ENCODE peak calls at places on chromosomes 16 and 17, in eight cellular contexts. J is A673, H is Peyer's patch, V is small intestine, O is neural progenitor cell, Y is left ventricle myocardium inferior, C is IMR-90, E is tibial artery. S is an unnamed sample. For H3K36me3, the result is how much of the 10 kb centered on the place peaks cover.

GRCh38 chr17:74601944-74602572 is 10.0 kb upstream of the CD300LD start:
- DNase-seq in C (peak), Y (no peak), V (peak), H (no peak), O (peak), J (peak), E (no peak), S (no peak)

GRCh38 chr16:22117666-22118065 is 25.3 kb downstream of the VWA3A start:
- DNase-seq in O (no peak), H (no peak), Y (no peak), J (peak), C (no peak), E (no peak), V (peak), S (no peak)

GRCh38 chr17:46889992-46890564 is 32.9 kb upstream of the GOSR2 start:
- DNase-seq in J (no peak), V (no peak), C (no peak), O (peak), H (no peak), E (no peak), Y (no peak), S (no peak)

GRCh38 chr16:57744646-57744903 is 9.0 kb downstream of the KATNB1 start:
- DNase-seq in J (no peak), E (no peak), V (no peak), H (no peak), Y (no peak), C (no peak), O (no peak), S (no peak)

GRCh38 chr16:55297062-55297909 is 26.7 kb upstream of the IRX6 start:
- DNase-seq in E (no peak), Y (no peak), O (no peak), V (no peak), C (peak), J (no peak), H (no peak), S (no peak)

GRCh38 chr17:27572665-27573064 is 58.3 kb upstream of the LGALS9 start:
- DNase-seq in E (no peak), H (no peak), C (peak), V (no peak), Y (no peak), O (no peak), J (no peak), S (no peak)

GRCh38 chr17:39239640-39240314 is 14.0 kb upstream of the STAC2 start:
- DNase-seq in V (peak), E (peak), O (peak), J (no peak), H (peak), C (no peak), Y (no peak), S (no peak)

GRCh38 chr16:55056585-55057520 is 126.2 kb downstream of the IRX5 start:
- DNase-seq in H (no peak), J (peak), V (peak), O (peak), Y (no peak), E (peak), C (no peak), S (no peak)

GRCh38 chr17:52106638-52107261 is 51.8 kb downstream of the CA10 start:
- DNase-seq in V (peak), Y (no peak), J (peak), O (peak), H (no peak), C (no peak), E (no peak), S (peak)

GRCh38 chr17:34066528-34066927 is 188.6 kb upstream of the CCL2 start:
- DNase-seq in O (no peak), Y (no peak), J (no peak), H (no peak), C (no peak), V (no peak), E (no peak), S (no peak)

GRCh38 chr17:74408262-74408661 is 23.6 kb upstream of the GPRC5C start:
- DNase-seq in J (no peak), O (no peak), V (peak), E (no peak), H (no peak), C (no peak), Y (no peak), S (no peak)

GRCh38 chr16:66859397-66860068 is 15.3 kb downstream of the CA7 start:
- DNase-seq in V (no peak), E (no peak), H (no peak), C (no peak), J (no peak), Y (no peak), O (no peak), S (no peak)

GRCh38 chr16:67206838-67207115 is 7.8 kb downstream of the ELMO3 start:
- DNase-seq in H (no peak), V (no peak), C (no peak), E (no peak), O (peak), Y (no peak), J (no peak), S (no peak)

GRCh38 chr17:58166682-58167081 is at the start of gene OR4D2:
- DNase-seq in V (no peak), J (no peak), H (no peak), C (no peak), O (no peak), Y (no peak), E (no peak), S (no peak)

GRCh38 chr16:77271532-77272426 is 72.6 kb downstream of the SYCE1L start:
- DNase-seq in O (peak), V (no peak), C (no peak), E (no peak), Y (no peak), H (no peak), J (no peak), S (no peak)

GRCh38 chr16:28218109-28218508 is 6.3 kb upstream of the XPO6 start:
- DNase-seq in H (peak), Y (no peak), O (peak), V (peak), E (no peak), C (peak), J (peak), S (no peak)

GRCh38 chr16:53991181-53992056 is 287.5 kb downstream of the FTO start:
- DNase-seq in O (peak), J (no peak), C (peak), E (no peak), H (no peak), Y (no peak), V (peak), S (no peak)

GRCh38 chr17:38460716-38461650 is 32.7 kb downstream of the ARHGAP23 start:
- DNase-seq in E (no peak), H (no peak), C (no peak), V (no peak), J (no peak), Y (no peak), O (no peak), S (no peak)

GRCh38 chr16:27999687-28000086 is 63.8 kb downstream of the GSG1L start:
- DNase-seq in V (no peak), J (no peak), E (no peak), O (no peak), C (peak), H (no peak), Y (no peak), S (no peak)

GRCh38 chr17:69869667-69870066 is 205.4 kb upstream of the KCNJ16 start:
- DNase-seq in J (no peak), V (no peak), C (no peak), Y (no peak), O (no peak), E (no peak), H (no peak), S (no peak)

GRCh38 chr17:9389116-9389515 is 186.5 kb downstream of the STX8 start:
- DNase-seq in Y (no peak), C (peak), E (no peak), V (peak), H (no peak), J (peak), O (no peak), S (no peak)

GRCh38 chr17:43533699-43534098 is 12.4 kb downstream of the ETV4 start:
- DNase-seq in V (no peak), H (no peak), C (no peak), O (no peak), E (no peak), Y (no peak), J (no peak), S (no peak)

GRCh38 chr17:74426551-74427047 is 5.3 kb upstream of the GPRC5C start:
- DNase-seq in O (no peak), V (no peak), J (no peak), Y (no peak), H (no peak), C (no peak), E (no peak), S (no peak)

GRCh38 chr17:74280093-74280513 is 6.1 kb downstream of the DNAI2 start:
- DNase-seq in O (no peak), J (no peak), H (peak), V (peak), Y (peak), E (no peak), C (no peak), S (no peak)

GRCh38 chr16:78562156-78562555 is 462.7 kb downstream of the WWOX start:
- DNase-seq in E (no peak), O (no peak), Y (no peak), J (no peak), H (no peak), V (no peak), C (no peak), S (no peak)

GRCh38 chr16:66935319-66936011 is at the start of gene CES2:
- DNase-seq in J (no peak), Y (peak), E (peak), H (peak), O (no peak), V (peak), C (peak), S (peak)

GRCh38 chr16:6644916-6645315 is 687.7 kb upstream of the RBFOX1 start:
- DNase-seq in O (no peak), E (no peak), Y (no peak), C (no peak), V (no peak), J (no peak), H (no peak), S (no peak)

DNA sequence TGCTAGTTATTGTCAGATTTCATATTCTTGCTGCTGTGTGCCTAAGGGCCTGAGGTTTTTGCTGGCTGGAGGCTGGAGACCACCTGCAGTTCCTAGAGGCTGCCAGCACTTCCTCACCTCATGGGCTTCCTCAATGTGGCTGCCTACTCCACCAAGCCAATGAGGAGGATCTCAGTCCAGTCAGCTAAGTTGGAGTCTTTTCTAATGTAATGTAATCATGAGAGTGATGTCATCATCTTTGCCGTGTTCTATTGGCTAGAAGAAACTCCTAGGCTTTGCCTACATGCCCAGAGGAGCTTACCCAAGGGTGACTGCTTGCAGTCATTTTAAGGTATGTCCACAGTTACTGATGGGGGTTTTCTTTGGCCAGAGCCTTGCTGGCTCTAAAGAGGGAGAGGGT is 53.0 kb downstream of the SOCS3 start:
- DNase-seq in V (no peak), Y (no peak), E (no peak), J (no peak), H (no peak), O (no peak), C (no peak), S (no peak)
- H3K36me3 ChIP-seq in V (under half), Y (under half), E (under half), J (under half), H (under half), O (under half), C (under half), S (under half)

GRCh38 chr16:8798535-8799157 is 1.0 kb downstream of the PMM2 start:
- DNase-seq in H (no peak), E (no peak), C (no peak), O (no peak), Y (no peak), J (no peak), V (peak), S (no peak)

GRCh38 chr16:8798174-8798527 is 512 bp downstream of the PMM2 start:
- DNase-seq in H (no peak), E (no peak), V (peak), C (peak), Y (no peak), O (no peak), J (no peak), S (no peak)

GRCh38 chr16:8797364-8798173 is at the start of the genes PMM2 and TMEM186:
- DNase-seq in V (peak), O (peak), Y (peak), C (peak), J (peak), E (peak), H (peak), S (peak)

GRCh38 chr16:8804313-8804712 is 6.7 kb downstream of the PMM2 start:
- DNase-seq in V (no peak), J (no peak), Y (no peak), C (no peak), H (no peak), O (no peak), E (no peak), S (no peak)

DNA sequence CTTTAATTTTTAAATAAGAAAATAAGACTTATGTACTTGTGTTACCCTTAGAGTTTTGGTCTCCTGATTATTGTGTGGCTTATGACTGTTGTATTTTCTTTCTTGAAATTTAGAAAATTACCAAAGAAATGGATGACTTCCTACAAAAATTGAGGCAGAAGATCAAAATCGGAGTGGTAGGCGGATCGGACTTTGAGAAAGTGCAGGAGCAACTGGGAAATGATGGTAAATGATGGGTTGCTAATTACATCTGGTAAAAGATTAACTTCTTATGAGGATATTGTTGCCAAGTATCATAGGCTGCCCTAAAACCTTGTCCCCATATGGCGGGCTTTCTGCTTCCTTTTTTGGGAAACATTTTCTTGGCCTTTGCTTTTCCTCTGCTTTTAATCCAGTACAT is 4.0 kb downstream of the PMM2 start:
- DNase-seq in E (no peak), Y (no peak), C (no peak), J (no peak), H (no peak), O (no peak), V (peak), S (no peak)
- H3K36me3 ChIP-seq in E (under half), Y (half or more), C (under half), J (half or more), H (under half), O (under half), V (under half), S (under half)

GRCh38 chr16:3987231-3987630 is 106.7 kb upstream of the CREBBP start:
- DNase-seq in C (no peak), V (no peak), E (no peak), O (no peak), Y (no peak), H (no peak), J (no peak), S (no peak)

GRCh38 chr16:3986235-3986544 is 105.7 kb upstream of the CREBBP start:
- DNase-seq in J (no peak), O (no peak), H (no peak), V (no peak), Y (no peak), E (no peak), C (no peak), S (no peak)

GRCh38 chr16:3992297-3993051 is 112.0 kb upstream of the CREBBP start:
- DNase-seq in J (no peak), O (peak), C (no peak), E (no peak), V (no peak), Y (no peak), H (no peak), S (no peak)

GRCh38 chr16:3993052-3993785 is 112.7 kb upstream of the CREBBP start:
- DNase-seq in O (no peak), C (no peak), Y (no peak), J (no peak), E (no peak), V (no peak), H (no peak), S (no peak)

GRCh38 chr16:3988824-3989223 is 108.3 kb upstream of the CREBBP start:
- DNase-seq in C (no peak), H (no peak), E (no peak), J (no peak), V (no peak), Y (no peak), O (no peak), S (no peak)
- H3K36me3 ChIP-seq in C (under half), H (under half), E (under half), J (under half), V (under half), Y (under half), O (under half), S (under half)

GRCh38 chr17:42339221-42339620 is 49.0 kb downstream of the STAT3 start:
- DNase-seq in H (no peak), V (no peak), O (no peak), E (no peak), C (no peak), Y (no peak), J (no peak), S (no peak)
- H3K36me3 ChIP-seq in H (under half), V (under half), O (under half), E (half or more), C (half or more), Y (half or more), J (under half), S (half or more)

GRCh38 chr16:81693467-81694303 is 85.4 kb upstream of the PLCG2 start:
- DNase-seq in C (peak), O (no peak), V (no peak), E (no peak), Y (no peak), J (no peak), H (no peak), S (no peak)
- H3K36me3 ChIP-seq in C (under half), O (under half), V (under half), E (under half), Y (under half), J (under half), H (under half), S (under half)

GRCh38 chr16:34802848-34803599 is 1343.6 kb downstream of the TP53TG3F start:
- DNase-seq in V (no peak), Y (no peak), J (no peak), C (no peak), E (no peak), H (no peak), O (no peak), S (no peak)

GRCh38 chr16:34803683-34804416 is 1344.4 kb downstream of the TP53TG3F start:
- DNase-seq in V (no peak), O (no peak), C (no peak), J (no peak), Y (no peak), H (no peak), E (peak), S (peak)

GRCh38 chr16:34802396-34802795 is 1343.0 kb downstream of the TP53TG3F start:
- DNase-seq in C (no peak), J (no peak), H (no peak), V (no peak), Y (no peak), O (no peak), E (no peak), S (peak)

DNA sequence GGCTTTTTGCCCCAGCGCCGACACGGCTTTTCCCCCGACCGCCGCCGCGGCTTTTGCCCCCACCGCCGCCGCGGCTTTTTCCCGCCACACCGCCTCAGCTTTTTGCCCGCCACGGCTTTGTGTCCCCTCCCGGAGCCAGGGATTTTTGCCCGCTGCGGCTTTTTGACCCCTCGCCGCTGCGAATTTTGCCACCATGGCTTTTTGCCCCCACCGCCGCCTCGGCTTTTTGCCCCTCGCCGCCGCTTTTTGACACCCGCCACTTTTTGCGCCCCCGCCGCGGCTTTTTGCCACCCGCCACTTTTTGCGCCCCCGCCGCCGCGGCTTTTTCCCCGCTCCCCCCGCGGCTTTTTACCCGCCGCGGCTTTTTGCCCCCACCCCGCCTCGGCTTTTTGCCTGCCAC is 1342.5 kb downstream of the TP53TG3F start:
- DNase-seq in H (no peak), Y (no peak), J (no peak), O (no peak), V (no peak), E (no peak), C (no peak), S (peak)
- H3K36me3 ChIP-seq in H (under half), Y (under half), J (under half), O (under half), V (under half), E (under half), C (under half), S (under half)

DNA sequence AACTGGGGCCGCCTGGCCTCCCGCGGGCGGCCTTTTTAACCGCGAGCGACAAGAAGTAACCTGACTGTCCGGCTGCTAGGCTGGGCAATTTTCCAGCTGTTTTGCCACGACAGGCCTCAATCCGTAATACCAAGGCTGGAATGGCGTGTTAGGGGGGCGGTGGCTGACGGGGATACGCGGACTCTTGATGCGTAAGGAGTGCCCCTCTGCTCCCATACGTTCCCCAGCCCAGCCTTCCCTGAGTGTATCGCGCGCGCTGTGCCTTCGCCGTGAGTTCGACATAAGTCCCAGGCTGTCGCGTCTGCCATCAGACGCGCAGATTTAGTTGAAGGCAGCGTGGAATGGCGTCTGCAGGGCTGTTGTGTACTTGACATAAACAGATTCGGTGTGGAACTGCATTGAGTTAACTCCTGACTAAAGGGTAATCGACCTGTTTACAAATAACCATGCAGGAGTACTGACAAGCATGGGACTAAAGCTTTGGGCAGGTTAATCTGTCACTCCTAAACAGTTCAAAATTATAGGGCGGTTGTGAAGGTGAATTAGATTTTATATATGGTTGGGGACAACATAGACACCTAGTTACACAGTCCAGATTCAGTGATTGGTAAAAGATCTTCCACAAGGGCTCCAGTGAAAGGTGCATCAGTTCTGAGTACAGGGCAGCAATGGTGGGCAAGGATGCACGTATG is 16.6 kb upstream of the ERN1 start:
- DNase-seq in Y (peak), E (peak), O (peak), C (peak), V (peak), J (peak), H (peak), S (peak)
- H3K36me3 ChIP-seq in Y (under half), E (under half), O (under half), C (under half), V (under half), J (under half), H (under half), S (under half)

DNA sequence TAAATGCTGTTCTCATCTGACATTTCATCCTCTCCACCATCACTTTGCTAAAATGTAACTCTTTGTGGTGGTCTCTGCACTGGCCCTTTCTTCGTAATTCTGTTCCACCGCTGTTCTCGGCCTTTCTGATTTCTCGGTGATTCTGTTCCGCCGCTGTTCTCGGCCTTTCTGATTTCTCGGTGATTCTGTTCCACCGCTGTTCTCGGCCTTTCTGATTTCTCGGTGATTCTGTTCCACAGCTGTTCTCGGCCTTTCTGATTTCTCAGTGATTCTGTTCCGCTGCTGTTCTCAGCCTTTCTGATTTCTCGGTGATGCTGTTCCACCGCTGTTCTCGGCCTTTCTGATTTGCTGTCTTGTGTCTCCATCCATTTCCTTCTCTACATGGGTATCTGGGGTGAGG is 12.3 kb downstream of the FOXF1 start:
- DNase-seq in O (no peak), H (no peak), E (no peak), C (no peak), Y (no peak), J (no peak), V (no peak), S (no peak)
- H3K36me3 ChIP-seq in O (under half), H (under half), E (under half), C (under half), Y (under half), J (under half), V (under half), S (under half)

GRCh38 chr16:30722443-30722842 is 23.5 kb downstream of the SRCAP start:
- DNase-seq in O (no peak), H (no peak), V (no peak), J (no peak), E (peak), C (no peak), Y (no peak), S (no peak)
- H3K36me3 ChIP-seq in O (under half), H (under half), V (half or more), J (half or more), E (half or more), C (half or more), Y (half or more), S (half or more)

S was measured in heart right ventricle.